ENCODE peak calls at places on chromosome 3, in six cellular contexts. R, Y, G, V, B and C are unnamed samples.

GRCh38 chr3:9862391-9863235 is 17.4 kb downstream of the CIDEC start:
- DNase-seq in Y (peak; percentile 66), G (peak; percentile 52), B (peak; percentile 54), V (no peak), R (no peak), C (peak; percentile 71)

GRCh38 chr3:132210476-132211346 is 106.5 kb upstream of the ACP3 start:
- DNase-seq in R (peak; percentile 20), Y (peak; percentile 63), G (peak; percentile 25), V (no peak), B (peak; percentile 60), C (peak; percentile 64)

GRCh38 chr3:189365609-189366564 is 194.1 kb downstream of the TPRG1 start:
- DNase-seq in G (no peak), B (no peak), V (no peak), Y (no peak), R (no peak), C (no peak)

GRCh38 chr3:50675179-50676030 is 678 bp downstream of the DOCK3 start:
- DNase-seq in Y (no peak), V (no peak), B (no peak), R (no peak), G (peak; percentile 78), C (peak; percentile 39)

GRCh38 chr3:31880020-31880419 is 101.0 kb downstream of the OSBPL10 start:
- DNase-seq in V (no peak), Y (no peak), B (no peak), R (no peak), G (no peak), C (no peak)

GRCh38 chr3:120102232-120102631 is 8.0 kb upstream of the GSK3B start:
- DNase-seq in R (no peak), B (no peak), Y (no peak), G (no peak), V (peak; percentile 26), C (no peak)

GRCh38 chr3:9104121-9104520 is 140.8 kb upstream of the RAD18 start:
- DNase-seq in R (no peak), B (no peak), Y (no peak), G (no peak), V (no peak), C (no peak)

GRCh38 chr3:178295257-178295912 is 240.9 kb upstream of the KCNMB2 start:
- DNase-seq in V (no peak), G (no peak), Y (no peak), R (no peak), B (no peak), C (no peak)

GRCh38 chr3:126216416-126216815 is 36.0 kb upstream of the ALDH1L1 start:
- DNase-seq in Y (no peak), V (no peak), B (no peak), G (no peak), R (no peak), C (no peak)

GRCh38 chr3:124625084-124625483 is 105.2 kb upstream of the UMPS start:
- DNase-seq in R (no peak), B (no peak), Y (no peak), V (no peak), G (no peak), C (no peak)

GRCh38 chr3:89503891-89504391 is 396.5 kb downstream of the EPHA3 start:
- DNase-seq in B (no peak), R (no peak), G (no peak), Y (no peak), V (no peak), C (no peak)

GRCh38 chr3:48879994-48880377 is 18.7 kb downstream of the SLC25A20 start:
- DNase-seq in G (no peak), B (no peak), R (no peak), V (no peak), Y (no peak), C (no peak)

GRCh38 chr3:11306815-11307589 is 34.8 kb downstream of the ATG7 start:
- DNase-seq in R (peak; percentile 59), B (no peak), V (no peak), G (no peak), Y (no peak), C (no peak)

GRCh38 chr3:147393261-147393964 is 12.9 kb downstream of the ZIC4 start:
- DNase-seq in Y (no peak), G (no peak), R (no peak), B (no peak), V (no peak), C (no peak)